ENCODE peak calls at places on chromosome 7, in four cellular contexts. S, H, M and L are unnamed samples.

GRCh38 chr7:139782932-139783331 is 5.1 kb upstream of the HIPK2 start:
- DNase-seq in S (peak; percentile 28), H (no peak), M (no peak), L (no peak)

GRCh38 chr7:44157116-44158059 is 16.3 kb upstream of the MYL7 start:
- DNase-seq in S (peak; percentile 21), H (peak; percentile 57), M (no peak), L (no peak)

GRCh38 chr7:140417456-140418155 is 13.7 kb downstream of the RAB19 start:
- DNase-seq in S (no peak), H (no peak), M (no peak), L (no peak)

GRCh38 chr7:27073066-27073465 is 22.7 kb downstream of the HOXA1 start:
- DNase-seq in S (no peak), H (no peak), M (no peak), L (no peak)

GRCh38 chr7:30029696-30030095 is 1.5 kb downstream of the PLEKHA8 start:
- DNase-seq in S (peak; percentile 23), H (peak; percentile 52), M (no peak), L (no peak)

GRCh38 chr7:44182827-44183226 is 6.4 kb downstream of the GCK start:
- DNase-seq in S (no peak), H (peak; percentile 33), M (no peak), L (no peak)

GRCh38 chr7:81956520-81956919 is 186.7 kb upstream of the HGF start:
- DNase-seq in S (peak; percentile 75), H (peak; percentile 50), M (peak; percentile 57), L (no peak)

GRCh38 chr7:73703985-73704639 is 15.4 kb downstream of the STX1A start:
- DNase-seq in S (peak; percentile 95), H (peak; percentile 96), M (peak; percentile 88), L (no peak)

GRCh38 chr7:134637934-134638719 is 8.5 kb upstream of the BPGM start:
- DNase-seq in S (no peak), H (no peak), M (no peak), L (no peak)

GRCh38 chr7:41130021-41130420 is 572.9 kb downstream of the INHBA start:
- DNase-seq in S (no peak), H (no peak), M (no peak), L (no peak)

GRCh38 chr7:97272237-97272975 is 154.9 kb downstream of the SDHAF3 start:
- DNase-seq in S (no peak), H (no peak), M (no peak), L (peak; percentile 29)

GRCh38 chr7:75663302-75663907 is 75.3 kb downstream of the HIP1 start:
- DNase-seq in S (no peak), H (no peak), M (no peak), L (no peak)

GRCh38 chr7:5143935-5144903 is 45.8 kb upstream of the WIPI2 start:
- DNase-seq in S (no peak), H (no peak), M (no peak), L (peak; percentile 79)

GRCh38 chr7:105241198-105241597 is 147.5 kb downstream of the SRPK2 start:
- DNase-seq in S (no peak), H (no peak), M (no peak), L (no peak)

GRCh38 chr7:110010379-110010778 is 1080.5 kb upstream of the LRRN3 start:
- DNase-seq in S (no peak), H (peak; percentile 60), M (no peak), L (no peak)

GRCh38 chr7:157628456-157628855 is 291.7 kb downstream of the DNAJB6 start:
- DNase-seq in S (no peak), H (no peak), M (no peak), L (no peak)

DNA sequence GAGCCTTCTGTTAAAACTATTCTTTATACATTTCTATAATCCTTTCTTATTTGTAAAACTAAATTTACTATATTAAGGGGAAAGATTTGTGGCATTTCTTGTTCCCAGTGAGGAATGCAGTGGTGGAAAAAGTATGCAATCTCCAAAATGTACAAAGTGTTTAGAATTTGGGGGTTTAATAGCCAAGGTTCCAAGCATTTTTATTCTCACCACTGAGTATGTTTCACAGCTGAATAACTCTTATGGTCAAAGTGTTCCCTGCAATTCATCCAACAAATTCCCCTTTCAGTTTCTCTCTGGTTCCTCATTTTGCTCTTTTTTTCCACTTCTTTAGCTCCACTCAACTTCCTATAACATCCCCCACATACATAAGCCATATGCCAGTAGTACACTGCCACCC is 4.6 kb downstream of the HECW1 start:
- DNase-seq in S (no peak), H (no peak), M (no peak), L (no peak)
- H3K27me3 ChIP-seq in S (peaks cover 35% of the 10 kb centered on the region), H (peaks cover 35% of the 10 kb centered on the region), M (peaks cover 83% of the 10 kb centered on the region), L (no peaks in the 10 kb centered on the region)

GRCh38 chr7:147245274-147245673 is 1128.7 kb downstream of the CNTNAP2 start:
- DNase-seq in S (peak; percentile 51), H (peak; percentile 81), M (peak; percentile 60), L (no peak)
- TF ChIP-seq CTCF in S (peak; percentile 78), H (peak; percentile 88), M (peak; percentile 81), L (peak; percentile 73)

GRCh38 chr7:2775785-2776184 is 68.3 kb downstream of the GNA12 start:
- DNase-seq in S (no peak), H (no peak), M (no peak), L (no peak)

GRCh38 chr7:2781636-2782035 is 62.5 kb downstream of the GNA12 start:
- DNase-seq in S (no peak), H (no peak), M (no peak), L (no peak)

GRCh38 chr7:2776353-2776752 is 67.8 kb downstream of the GNA12 start:
- DNase-seq in S (no peak), H (no peak), M (no peak), L (no peak)

GRCh38 chr7:2777898-2778535 is 66.1 kb downstream of the GNA12 start:
- DNase-seq in S (no peak), H (no peak), M (no peak), L (no peak)

GRCh38 chr7:2779086-2779485 is 65.0 kb downstream of the GNA12 start:
- DNase-seq in S (no peak), H (no peak), M (no peak), L (no peak)
- H3K36me3 ChIP-seq in S (peaks cover 9% of the 10 kb centered on the region), H (peaks cover 51% of the 10 kb centered on the region), M (no peaks in the 10 kb centered on the region), L (no peaks in the 10 kb centered on the region)

GRCh38 chr7:1351881-1352625 is 107.2 kb downstream of the MICALL2 start:
- DNase-seq in S (no peak), H (no peak), M (no peak), L (no peak)
- H3K27me3 ChIP-seq in S (no peaks in the 10 kb centered on the region), H (no peaks in the 10 kb centered on the region), M (no peaks in the 10 kb centered on the region), L (no peaks in the 10 kb centered on the region)

DNA sequence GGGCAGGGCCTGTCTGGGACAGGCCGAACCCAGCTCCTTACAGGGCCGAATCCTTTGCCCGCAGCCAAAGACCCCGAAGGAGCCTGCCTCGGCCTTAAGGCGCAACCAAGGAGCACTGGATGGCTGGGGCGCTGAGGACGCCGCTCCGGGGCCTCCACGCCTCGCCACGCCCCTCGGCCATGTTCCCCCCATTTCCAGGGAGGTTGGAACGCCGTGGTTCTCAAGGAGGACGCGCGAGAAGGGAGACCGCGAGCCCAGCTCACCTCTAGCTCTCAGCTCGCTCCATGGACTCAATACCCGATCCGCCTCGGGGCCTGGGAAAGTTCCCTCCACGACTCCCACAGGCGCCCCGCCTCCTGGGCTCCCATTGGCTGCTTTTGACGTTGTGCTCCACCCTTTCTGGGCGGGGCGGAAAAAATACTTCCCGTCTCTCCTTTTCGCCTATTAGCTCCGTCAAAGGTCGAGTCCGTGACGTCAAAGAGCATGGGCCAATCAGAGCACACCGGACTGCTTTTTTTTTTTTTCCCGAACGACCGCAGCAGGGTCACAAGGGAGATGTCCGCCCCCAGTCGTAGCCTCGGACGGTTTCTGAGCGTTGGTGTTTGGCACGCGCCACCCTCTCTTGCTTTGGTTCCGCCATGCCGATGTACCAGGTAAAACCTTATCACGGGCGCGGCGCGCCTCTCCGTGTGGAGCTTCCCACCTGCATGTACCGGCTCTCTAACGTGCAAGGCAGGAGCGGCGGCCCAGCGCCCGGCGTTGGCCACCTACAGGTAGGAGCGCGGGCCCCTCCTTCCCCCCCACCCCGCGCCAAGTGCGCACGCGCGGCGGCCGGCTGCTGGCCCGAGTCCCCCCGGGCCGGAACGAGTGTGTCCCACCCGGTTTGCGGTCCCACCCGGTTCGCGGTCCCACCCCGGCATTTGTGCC is 305.7 kb downstream of the TYW1 start:
- DNase-seq in S (peak; percentile 99), H (peak; percentile 99), M (peak; percentile 99), L (peak; percentile 96)
- TF ChIP-seq CTCF in S (peak; percentile 46), H (peak; percentile 69), M (peak; percentile 31), L (peak; percentile 20)